ENCODE peak calls at places on chromosomes 12 and 14, in seven cellular contexts. G is A549, U is K562, C is SK-N-SH, H is GM23338, N is GM12878, V is HCT116. W is an unnamed sample.

GRCh38 chr12:118259079-118259478 is 113.6 kb downstream of the TAOK3 start:
- DNase-seq in H (no peak), V (no peak), G (no peak), N (no peak), C (no peak), U (no peak), W (no peak)

GRCh38 chr14:75009176-75009575 is 6.5 kb downstream of the EIF2B2 start:
- DNase-seq in U (no peak), V (no peak), H (no peak), C (no peak), G (no peak), N (no peak), W (no peak)

GRCh38 chr12:9799961-9800360 is 27.3 kb upstream of the KLRF1 start:
- DNase-seq in V (no peak), G (no peak), U (no peak), N (no peak), C (no peak), H (no peak), W (no peak)

GRCh38 chr12:120183211-120183631 is 11.3 kb downstream of the GCN1 start:
- DNase-seq in N (no peak), H (no peak), V (no peak), C (no peak), U (no peak), G (no peak), W (no peak)

GRCh38 chr14:104383931-104384775 is 195.4 kb upstream of the C14orf180 start:
- DNase-seq in H (no peak), N (no peak), G (no peak), C (peak), U (no peak), V (no peak), W (no peak)

GRCh38 chr12:124980098-124980892 is 8.6 kb downstream of the DHX37 start:
- DNase-seq in N (no peak), G (no peak), V (no peak), U (no peak), H (no peak), C (no peak), W (no peak)

GRCh38 chr12:10540776-10541205 is 35.1 kb downstream of the EIF2S3B start:
- DNase-seq in N (peak), V (no peak), H (no peak), G (no peak), C (no peak), U (no peak), W (no peak)

GRCh38 chr14:50601405-50601804 is 41.5 kb downstream of the ATL1 start:
- DNase-seq in G (peak), C (no peak), H (no peak), U (no peak), N (no peak), V (no peak), W (no peak)

GRCh38 chr14:88790501-88791251 is 2.1 kb downstream of the EML5 start:
- DNase-seq in V (no peak), U (no peak), H (no peak), C (peak), G (no peak), N (no peak), W (no peak)
- H3K4me3 ChIP-seq in V (no peak), U (no peak), H (peak), C (no peak), G (no peak), N (no peak), W (no peak)

GRCh38 chr14:98951521-98952152 is 320.4 kb downstream of the BCL11B start:
- DNase-seq in H (no peak), V (no peak), G (no peak), C (no peak), N (no peak), U (no peak), W (no peak)
- TF ChIP-seq REST in H (no peak), V (no peak), G (no peak), C (no peak), N (no peak), U (no peak), W (no peak)

DNA sequence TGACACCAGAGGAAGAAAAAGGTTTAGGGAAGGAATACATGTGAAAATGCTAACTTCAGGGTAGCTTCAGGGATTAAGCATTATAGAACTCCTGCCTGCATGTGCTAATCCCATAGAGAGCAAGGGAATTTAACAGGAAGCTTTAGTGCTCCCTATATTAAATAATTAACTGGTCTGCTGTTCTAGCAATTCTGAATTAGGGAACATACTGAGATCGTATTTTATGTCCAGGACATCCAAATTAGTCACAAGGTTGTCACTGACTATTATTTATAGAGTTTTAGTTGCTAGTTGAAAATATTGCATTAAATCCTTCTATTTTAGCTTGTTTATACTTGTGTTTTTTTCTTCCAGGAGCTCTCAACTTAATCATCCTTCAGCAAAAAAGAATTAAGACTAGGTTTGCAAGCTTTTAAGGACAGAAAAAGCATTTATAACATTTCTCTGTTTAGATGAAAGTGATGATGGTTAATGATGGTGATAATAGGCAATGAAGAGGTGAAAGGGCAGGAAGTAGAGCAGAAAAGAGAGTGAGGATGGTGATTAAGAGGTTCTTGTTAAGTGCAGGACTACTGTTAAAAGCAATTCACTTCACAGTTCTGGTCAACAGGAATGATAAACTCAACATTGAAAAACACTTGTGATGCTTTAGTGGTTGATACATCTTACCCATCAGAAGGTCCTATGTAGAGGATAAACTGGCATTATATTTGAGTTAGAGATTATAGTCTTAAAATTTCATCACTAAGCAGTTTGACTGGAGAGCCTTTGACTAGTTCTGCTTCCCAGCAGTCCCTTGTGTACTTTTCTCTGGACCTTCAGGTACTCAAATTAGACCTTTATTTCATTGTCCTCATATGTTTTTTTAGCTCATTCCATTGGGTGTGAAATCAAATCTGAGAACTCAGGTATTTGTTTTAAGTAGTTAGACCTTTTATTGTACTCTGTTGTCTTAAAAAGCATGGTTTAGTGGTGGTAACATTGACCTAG is 10.7 kb downstream of the RAP1B start:
- DNase-seq in N (no peak), H (no peak), V (no peak), C (no peak), G (no peak), U (no peak), W (no peak)
- H3K4me3 ChIP-seq in N (peak), H (no peak), V (no peak), C (no peak), G (no peak), U (no peak), W (no peak)

DNA sequence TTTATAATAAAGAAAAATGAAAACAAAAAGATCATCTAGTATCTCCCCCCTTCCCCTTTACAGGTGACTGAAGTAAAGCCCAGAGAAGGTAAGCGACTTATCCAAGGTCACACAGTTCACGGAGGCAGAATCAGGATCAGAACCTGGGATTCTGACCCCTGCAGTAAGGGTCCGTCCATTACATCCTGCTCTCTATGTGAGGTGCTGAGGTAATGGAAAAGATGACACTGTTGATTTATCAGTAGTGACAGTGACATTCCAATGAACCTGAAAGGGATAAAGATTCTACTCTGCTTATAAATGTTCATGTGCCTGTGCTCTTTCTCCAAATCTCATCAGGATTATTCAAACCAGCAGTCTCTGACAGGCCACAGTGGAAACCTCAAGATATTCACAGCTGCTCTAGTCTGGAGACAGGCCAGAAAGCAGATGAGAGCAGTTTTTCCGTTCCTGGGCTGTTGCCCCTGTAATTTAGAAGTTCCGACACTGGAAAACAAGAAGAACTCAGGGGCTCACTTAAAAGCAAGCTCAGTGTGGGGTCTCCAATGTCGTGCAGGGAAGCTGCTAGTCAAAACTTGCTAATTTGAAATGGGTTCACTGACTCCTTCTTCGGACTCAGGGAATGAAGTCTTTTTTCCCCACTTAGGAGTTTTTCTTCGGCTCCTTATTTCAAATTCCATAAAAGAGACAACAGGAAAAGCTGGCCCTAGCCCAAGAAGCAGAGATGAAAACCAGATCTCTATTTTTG is 131.7 kb upstream of the EEA1 start:
- DNase-seq in V (no peak), C (peak), U (peak), N (peak), H (peak), G (no peak), W (no peak)
- TF ChIP-seq REST in V (no peak), C (peak), U (no peak), N (no peak), H (no peak), G (no peak), W (no peak)

GRCh38 chr12:113931517-113931916 is 34.6 kb downstream of the RBM19 start:
- DNase-seq in G (no peak), V (no peak), N (no peak), U (no peak), H (no peak), C (no peak), W (no peak)

GRCh38 chr12:113934060-113934829 is 31.9 kb downstream of the RBM19 start:
- DNase-seq in H (no peak), C (no peak), U (no peak), N (no peak), G (no peak), V (no peak), W (no peak)

GRCh38 chr12:113934946-113935345 is 31.2 kb downstream of the RBM19 start:
- DNase-seq in H (no peak), U (no peak), V (no peak), G (no peak), C (no peak), N (no peak), W (no peak)

GRCh38 chr12:113933201-113933786 is 32.8 kb downstream of the RBM19 start:
- DNase-seq in N (no peak), V (no peak), C (no peak), U (peak), H (peak), G (no peak), W (no peak)

GRCh38 chr12:113932411-113933196 is 33.5 kb downstream of the RBM19 start:
- DNase-seq in G (no peak), U (peak), N (no peak), C (no peak), H (peak), V (no peak), W (no peak)
- H3K4me3 ChIP-seq in G (no peak), U (peak), N (no peak), C (no peak), H (no peak), V (no peak), W (no peak)

GRCh38 chr14:81655423-81656314 is 122.0 kb upstream of the SEL1L start:
- DNase-seq in H (peak), N (no peak), G (peak), U (no peak), V (no peak), C (no peak), W (no peak)
- TF ChIP-seq REST in H (no peak), N (no peak), G (no peak), U (no peak), V (no peak), C (no peak), W (no peak)

GRCh38 chr14:71468701-71469100 is 463.5 kb upstream of the RGS6 start:
- DNase-seq in U (no peak), V (no peak), C (no peak), G (no peak), H (no peak), N (no peak), W (no peak)
- H3K4me3 ChIP-seq in U (no peak), V (no peak), C (no peak), G (no peak), H (no peak), N (no peak), W (no peak)

W was measured in HL-60.